ENCODE peak calls at places on chromosomes 7 and 10, in nine cellular contexts. Y is Peyer's patch, C is HCT116, N is NB4, M is A549, T is transverse colon, J is endothelial cell of umbilical vein, V is IMR-90, H is body of pancreas. K is an unnamed sample.

GRCh38 chr10:101397140-101397539 is 43.2 kb downstream of the BTRC start:
- DNase-seq in J (peak), N (peak), H (peak), T (no peak), M (peak), Y (no peak), V (peak), C (peak), K (no peak)

GRCh38 chr7:149686001-149686400 is 87.4 kb downstream of the ZNF467 start:
- DNase-seq in M (no peak), H (no peak), T (no peak), N (peak), V (peak), J (no peak), Y (no peak), C (no peak), K (no peak)

GRCh38 chr7:127251458-127252379 is 1.0 kb downstream of the GRM8 start:
- DNase-seq in T (peak), N (no peak), Y (no peak), V (no peak), J (no peak), M (peak), H (no peak), C (no peak), K (no peak)

GRCh38 chr7:151100921-151101320 is 14.6 kb downstream of the AGAP3 start:
- DNase-seq in C (no peak), Y (no peak), V (no peak), M (no peak), J (no peak), N (no peak), H (no peak), T (no peak), K (no peak)

GRCh38 chr10:110413903-110414562 is 83.7 kb upstream of the DUSP5 start:
- DNase-seq in T (no peak), N (peak), J (no peak), V (no peak), M (no peak), Y (no peak), C (no peak), H (no peak), K (no peak)

GRCh38 chr10:114768394-114768786 is 53.2 kb upstream of the FHIP2A start:
- DNase-seq in M (peak), T (peak), N (no peak), V (no peak), Y (no peak), H (no peak), C (no peak), J (no peak), K (no peak)

GRCh38 chr10:95906675-95907453 is 911 bp upstream of the CC2D2B start:
- DNase-seq in N (peak), V (peak), M (peak), H (peak), C (peak), Y (peak), T (peak), J (peak), K (no peak)

GRCh38 chr7:139713061-139713460 is 64.7 kb downstream of the HIPK2 start:
- DNase-seq in Y (no peak), H (no peak), M (no peak), J (no peak), V (no peak), T (no peak), C (no peak), N (no peak), K (no peak)

GRCh38 chr7:111409714-111410422 is 152.4 kb downstream of the IMMP2L start:
- DNase-seq in C (no peak), N (no peak), H (no peak), V (peak), T (no peak), J (no peak), Y (no peak), M (no peak), K (no peak)

GRCh38 chr10:7950981-7951847 is 103.3 kb upstream of the GATA3 start:
- DNase-seq in Y (no peak), V (peak), N (no peak), T (no peak), H (no peak), J (no peak), C (no peak), M (no peak), K (no peak)

GRCh38 chr10:546971-547590 is 142.4 kb downstream of the DIP2C start:
- DNase-seq in N (peak), J (no peak), M (no peak), V (peak), H (no peak), Y (no peak), C (no peak), T (no peak), K (no peak)

GRCh38 chr7:100098913-100099312 is 2.3 kb downstream of the MCM7 start:
- DNase-seq in T (no peak), M (no peak), J (no peak), C (no peak), V (no peak), Y (no peak), N (no peak), H (no peak), K (no peak)

GRCh38 chr7:100102950-100103840 is 1.8 kb downstream of the AP4M1 start:
- DNase-seq in T (no peak), C (no peak), H (no peak), Y (no peak), V (peak), M (no peak), N (no peak), J (no peak), K (no peak)

GRCh38 chr7:100101016-100101862 is at the start of the genes AP4M1 and MCM7:
- DNase-seq in C (peak), N (peak), T (peak), M (peak), J (peak), H (peak), V (peak), Y (peak), K (peak)

GRCh38 chr7:100099452-100099851 is 1.7 kb downstream of the MCM7 start:
- DNase-seq in Y (no peak), M (no peak), V (no peak), C (no peak), H (no peak), T (no peak), J (peak), N (no peak), K (no peak)

DNA sequence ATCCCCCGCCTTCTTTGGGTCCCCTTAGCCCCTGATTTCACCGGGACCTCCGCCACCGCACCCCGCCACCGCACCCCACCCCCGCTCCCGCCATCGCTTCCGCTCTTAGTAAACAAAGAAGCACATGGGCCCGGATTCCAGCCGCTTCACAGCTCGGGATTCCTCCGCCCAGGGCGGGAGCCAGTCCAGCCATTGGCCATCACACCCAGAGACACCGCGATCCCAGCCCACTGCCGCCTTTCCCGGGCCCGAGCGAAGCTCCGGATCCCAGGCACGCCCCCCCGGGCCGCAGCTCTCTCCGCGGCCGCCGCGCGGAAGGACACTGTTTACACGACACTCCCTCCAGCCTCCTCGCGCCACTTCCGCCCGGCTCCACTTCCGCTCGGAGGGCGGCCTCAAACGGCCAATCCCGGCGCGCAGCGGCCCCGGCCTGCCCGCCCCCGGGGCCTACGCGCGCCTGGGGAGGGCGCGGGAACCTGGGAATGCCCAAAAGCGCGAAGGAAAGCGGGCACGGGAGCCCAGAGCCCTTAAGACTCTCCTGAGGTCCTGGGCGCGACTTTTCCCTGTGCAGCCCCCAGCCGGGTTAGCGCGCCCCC is 679 bp downstream of the MCM7 start:
- DNase-seq in V (peak), T (peak), C (peak), N (peak), J (peak), Y (peak), H (peak), M (peak), K (peak)
- TF ChIP-seq POLR2A in V (peak), T (peak), C (no peak), N (no peak), J (no peak), Y (peak), H (peak), M (peak), K (no peak)

GRCh38 chr7:25830228-25830627 is 321.8 kb upstream of the NFE2L3 start:
- DNase-seq in C (no peak), V (no peak), J (no peak), N (no peak), H (no peak), Y (no peak), T (no peak), M (no peak), K (no peak)
- H3K4me3 ChIP-seq in C (no peak), V (no peak), J (no peak), N (no peak), H (no peak), Y (no peak), T (no peak), M (no peak), K (no peak)

GRCh38 chr7:105013283-105013817 is 655 bp upstream of the KMT2E start:
- DNase-seq in J (peak), N (peak), V (peak), H (peak), Y (peak), T (peak), M (peak), C (peak), K (peak)

GRCh38 chr7:105011771-105012502 is 2.1 kb upstream of the KMT2E start:
- DNase-seq in H (peak), T (peak), M (no peak), N (peak), Y (peak), J (no peak), V (no peak), C (no peak), K (no peak)

GRCh38 chr7:105010538-105011523 is 3.2 kb upstream of the KMT2E start:
- DNase-seq in Y (no peak), N (peak), H (no peak), T (no peak), J (peak), C (no peak), M (no peak), V (peak), K (no peak)

GRCh38 chr7:105013818-105014724 is at the start of gene KMT2E:
- DNase-seq in H (peak), Y (peak), V (peak), N (peak), J (peak), T (peak), C (peak), M (peak), K (no peak)

GRCh38 chr7:105012503-105013282 is 1.3 kb upstream of the KMT2E start:
- DNase-seq in N (peak), V (peak), Y (peak), H (peak), T (peak), J (peak), C (peak), M (peak), K (peak)
- TF ChIP-seq POLR2A in N (peak), V (peak), Y (peak), H (no peak), T (no peak), J (peak), C (no peak), M (peak), K (no peak)

GRCh38 chr10:119159332-119159731 is 6.2 kb downstream of the SFXN4 start:
- DNase-seq in T (no peak), C (no peak), V (no peak), H (no peak), N (no peak), J (no peak), M (no peak), Y (no peak), K (no peak)

GRCh38 chr10:119161680-119162079 is 3.8 kb downstream of the SFXN4 start:
- DNase-seq in M (no peak), N (no peak), T (no peak), V (peak), Y (no peak), J (no peak), C (no peak), H (no peak), K (no peak)

GRCh38 chr10:119165171-119166110 is at the start of gene SFXN4:
- DNase-seq in Y (peak), H (peak), V (peak), J (peak), T (peak), M (peak), C (peak), N (peak), K (no peak)

GRCh38 chr10:119162693-119163092 is 2.8 kb downstream of the SFXN4 start:
- DNase-seq in C (no peak), H (no peak), J (no peak), Y (no peak), T (no peak), N (no peak), V (no peak), M (no peak), K (no peak)

DNA sequence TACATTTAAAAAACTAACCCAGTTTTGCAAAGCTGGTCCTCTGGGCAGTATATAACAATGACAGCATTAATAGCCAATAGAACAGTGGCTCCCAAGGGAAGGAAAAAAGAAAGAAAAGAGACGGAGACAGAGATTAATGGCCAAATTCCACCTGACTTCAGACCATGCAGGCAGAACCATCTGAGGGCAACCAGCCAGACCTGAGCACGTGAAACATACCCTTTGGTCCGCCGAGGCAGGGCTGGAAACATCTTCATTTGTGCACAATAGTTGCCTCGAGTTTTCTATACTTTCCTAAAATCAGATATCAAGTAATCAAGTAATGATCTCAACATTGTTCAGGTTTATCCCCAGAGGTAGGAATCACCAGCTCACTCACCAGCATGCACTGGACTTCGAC is 3.4 kb downstream of the SFXN4 start:
- DNase-seq in H (no peak), V (no peak), J (no peak), N (no peak), Y (no peak), T (no peak), M (no peak), C (no peak), K (no peak)
- H3K4me3 ChIP-seq in H (no peak), V (no peak), J (no peak), N (no peak), Y (no peak), T (no peak), M (no peak), C (no peak), K (no peak)

DNA sequence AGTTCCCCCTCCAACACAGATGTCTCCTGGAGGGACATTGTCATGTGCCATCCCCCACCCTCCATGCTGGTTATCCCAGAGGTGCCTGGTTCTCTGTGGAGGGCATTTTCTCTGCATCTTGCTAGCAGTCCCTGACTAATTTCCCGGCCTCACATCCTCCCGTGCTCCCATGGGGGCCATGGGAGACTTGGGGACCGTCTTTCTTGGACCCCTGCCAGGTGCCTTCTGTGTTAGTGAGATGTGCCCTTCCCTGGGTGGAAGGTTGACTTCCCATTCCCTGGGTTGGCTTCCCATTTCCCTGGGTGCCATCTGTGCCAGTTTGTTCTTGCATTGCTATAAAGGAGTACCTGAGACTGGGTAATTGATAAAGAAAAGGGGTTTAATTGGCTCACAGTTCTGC is 22.5 kb upstream of the GNA12 start:
- DNase-seq in J (no peak), V (no peak), M (no peak), C (no peak), N (no peak), H (no peak), Y (no peak), T (no peak), K (no peak)
- TF ChIP-seq POLR2A in J (no peak), V (no peak), M (no peak), C (no peak), N (no peak), H (no peak), Y (no peak), T (no peak), K (no peak)

DNA sequence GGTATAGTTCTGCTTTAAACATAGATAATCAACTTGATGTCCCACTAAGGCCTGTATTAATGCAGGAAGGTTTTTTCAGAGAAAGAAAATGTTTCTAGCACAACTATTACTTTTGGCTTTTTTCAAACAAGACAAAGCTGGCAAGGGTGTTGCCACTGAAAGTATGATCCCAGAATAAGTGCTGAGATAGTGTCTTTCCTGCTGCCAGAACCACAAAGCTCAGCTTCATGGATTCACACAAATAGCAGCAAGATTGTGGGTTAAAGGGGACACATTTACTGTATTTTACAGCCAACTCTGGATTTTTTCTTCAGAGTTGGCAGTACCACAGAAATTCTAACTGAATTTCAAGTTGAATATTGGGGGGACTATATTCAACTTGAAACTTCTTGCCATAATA is 4.3 kb downstream of the NCOA4 start:
- DNase-seq in T (no peak), J (no peak), N (no peak), Y (no peak), H (no peak), C (no peak), M (no peak), V (no peak), K (no peak)
- H3K4me3 ChIP-seq in T (no peak), J (no peak), N (peak), Y (no peak), H (no peak), C (no peak), M (no peak), V (no peak), K (no peak)

GRCh38 chr7:66036788-66037187 is 38.8 kb upstream of the ASL start:
- DNase-seq in C (no peak), J (no peak), M (no peak), V (no peak), H (no peak), Y (no peak), T (no peak), N (no peak), K (no peak)
- TF ChIP-seq POLR2A in C (no peak), J (no peak), M (no peak), V (no peak), H (no peak), Y (no peak), T (no peak), N (no peak), K (no peak)

GRCh38 chr10:92699193-92699517 is 9.4 kb downstream of the HHEX start:
- DNase-seq in M (peak), N (no peak), Y (no peak), J (no peak), H (no peak), V (no peak), T (no peak), C (no peak), K (no peak)

GRCh38 chr10:92697663-92698511 is 8.1 kb downstream of the HHEX start:
- DNase-seq in Y (no peak), J (peak), M (peak), N (peak), H (no peak), V (peak), T (no peak), C (no peak), K (no peak)

GRCh38 chr10:92695679-92696605 is 6.2 kb downstream of the HHEX start:
- DNase-seq in T (no peak), M (peak), J (peak), V (peak), H (peak), C (no peak), N (no peak), Y (no peak), K (no peak)

GRCh38 chr10:92699518-92700272 is 9.9 kb downstream of the HHEX start:
- DNase-seq in H (no peak), T (peak), V (peak), Y (peak), C (no peak), M (peak), N (peak), J (peak), K (no peak)

DNA sequence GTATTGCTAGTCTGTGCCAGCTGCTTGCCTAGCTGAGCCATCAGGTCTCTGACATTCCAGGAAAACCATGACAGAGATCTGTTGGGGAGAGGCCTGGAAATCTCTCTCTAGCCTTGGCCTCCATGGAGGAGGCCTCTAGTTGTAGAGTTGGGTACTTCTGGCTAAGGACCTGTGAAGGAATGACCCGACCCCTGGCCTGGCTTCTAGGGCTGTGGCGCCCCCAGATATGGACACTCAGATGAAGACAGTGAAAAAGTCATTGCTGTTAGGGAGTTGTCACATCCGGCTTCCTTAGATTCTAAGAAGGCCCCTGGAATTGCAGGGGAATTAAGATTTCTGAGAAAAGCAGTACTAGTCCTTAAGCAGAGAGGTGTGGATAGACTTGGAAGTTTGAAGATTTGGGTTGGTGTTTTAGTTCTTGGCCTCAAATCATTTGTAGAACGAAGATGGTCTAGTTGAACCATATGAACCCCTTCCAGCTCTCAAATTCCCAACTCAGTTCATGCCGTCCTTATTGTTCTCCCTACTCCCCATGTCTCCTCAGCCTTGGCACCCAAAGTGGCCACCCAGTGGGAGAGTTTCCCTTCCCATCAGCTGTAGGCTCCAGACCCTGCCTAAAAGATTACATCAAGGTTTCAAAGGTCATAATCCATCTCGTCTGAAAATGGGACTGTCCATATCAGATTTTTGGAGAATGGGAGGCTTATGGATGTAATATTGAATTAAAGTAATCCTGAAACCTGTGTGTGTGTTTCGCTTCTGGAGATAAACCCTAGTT is 7.0 kb downstream of the HHEX start:
- DNase-seq in J (peak), Y (no peak), M (peak), T (no peak), C (no peak), V (no peak), H (no peak), N (no peak), K (no peak)
- H3K4me3 ChIP-seq in J (no peak), Y (no peak), M (no peak), T (no peak), C (no peak), V (no peak), H (no peak), N (no peak), K (no peak)

K was measured in vagina.